ENCODE peak calls at places on chromosomes 13 and 19, in five cellular contexts. One of them, this sample, is unnamed.

GRCh38 chr13:111537115-111537728 is 216.8 kb downstream of the TEX29 start:
- DNase-seq in GM12891: no peak
- DNase-seq in SK-N-SH: no peak
- DNase-seq in HepG2: no peak
- DNase-seq in GM12878: no peak
- DNase-seq in this sample: no peak

GRCh38 chr13:59464926-59465325 is 698.8 kb downstream of the DIAPH3 start:
- DNase-seq in GM12891: no peak
- DNase-seq in SK-N-SH: no peak
- DNase-seq in HepG2: no peak
- DNase-seq in GM12878: no peak
- DNase-seq in this sample: no peak

GRCh38 chr13:20188649-20189553 is 3.8 kb downstream of the GJB2 start:
- DNase-seq in GM12891: no peak
- DNase-seq in SK-N-SH: peak; percentile 41
- DNase-seq in HepG2: no peak
- DNase-seq in GM12878: no peak
- DNase-seq in this sample: no peak

GRCh38 chr19:13154241-13154778 is 4.1 kb downstream of the IER2 start:
- DNase-seq in GM12891: no peak
- DNase-seq in SK-N-SH: peak; percentile 57
- DNase-seq in HepG2: peak; percentile 65
- DNase-seq in GM12878: no peak
- DNase-seq in this sample: no peak

GRCh38 chr19:17681505-17682125 is 6.5 kb downstream of the UNC13A start:
- DNase-seq in GM12891: no peak
- DNase-seq in SK-N-SH: no peak
- DNase-seq in HepG2: no peak
- DNase-seq in GM12878: no peak
- DNase-seq in this sample: no peak

GRCh38 chr13:111278711-111279110 is 41.7 kb upstream of the TEX29 start:
- DNase-seq in GM12891: no peak
- DNase-seq in SK-N-SH: no peak
- DNase-seq in HepG2: no peak
- DNase-seq in GM12878: no peak
- DNase-seq in this sample: no peak

GRCh38 chr19:40025938-40026596 is 29.2 kb downstream of the ZNF546 start:
- DNase-seq in GM12891: no peak
- DNase-seq in SK-N-SH: no peak
- DNase-seq in HepG2: no peak
- DNase-seq in GM12878: no peak
- DNase-seq in this sample: no peak

GRCh38 chr13:100221166-100221565 is 132.3 kb downstream of the PCCA start:
- DNase-seq in GM12891: no peak
- DNase-seq in SK-N-SH: no peak
- DNase-seq in HepG2: no peak
- DNase-seq in GM12878: no peak
- DNase-seq in this sample: no peak

GRCh38 chr13:94020426-94020825 is 459.1 kb downstream of the DCT start:
- DNase-seq in GM12891: no peak
- DNase-seq in SK-N-SH: no peak
- DNase-seq in HepG2: no peak
- DNase-seq in GM12878: no peak
- DNase-seq in this sample: no peak
- TF ChIP-seq TAF1 in GM12891: no peak
- TF ChIP-seq TAF1 in SK-N-SH: no peak
- TF ChIP-seq TAF1 in HepG2: no peak
- TF ChIP-seq TAF1 in GM12878: no peak
- TF ChIP-seq TAF1 in this sample: no peak

GRCh38 chr13:34207872-34208271 is 389.9 kb downstream of the RFC3 start:
- DNase-seq in GM12891: no peak
- DNase-seq in SK-N-SH: no peak
- DNase-seq in HepG2: no peak
- DNase-seq in GM12878: no peak
- DNase-seq in this sample: no peak

GRCh38 chr13:34208326-34208725 is 390.4 kb downstream of the RFC3 start:
- DNase-seq in GM12891: no peak
- DNase-seq in SK-N-SH: no peak
- DNase-seq in HepG2: no peak
- DNase-seq in GM12878: no peak
- DNase-seq in this sample: no peak

DNA sequence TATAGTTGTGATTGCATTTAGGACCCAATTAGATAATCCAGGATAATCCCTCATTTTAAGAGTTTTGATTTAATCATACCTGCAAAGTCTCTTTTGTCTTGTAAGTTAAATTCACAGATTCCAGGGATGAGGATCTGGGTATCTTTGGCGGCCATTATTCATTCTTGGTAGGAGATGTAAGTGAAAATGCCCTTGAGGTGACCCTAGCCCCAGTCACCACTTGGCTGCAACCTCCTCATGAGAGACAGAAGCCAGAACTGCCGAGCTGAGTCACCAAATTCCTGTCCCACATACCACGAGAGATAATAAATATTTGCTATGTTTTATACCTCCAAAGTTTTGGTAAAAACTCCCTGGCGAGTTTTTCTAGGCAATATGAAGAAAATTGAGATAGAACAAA is 389.4 kb downstream of the RFC3 start:
- DNase-seq in GM12891: no peak
- DNase-seq in SK-N-SH: no peak
- DNase-seq in HepG2: no peak
- DNase-seq in GM12878: no peak
- DNase-seq in this sample: no peak
- TF ChIP-seq TAF1 in GM12891: no peak
- TF ChIP-seq TAF1 in SK-N-SH: no peak
- TF ChIP-seq TAF1 in HepG2: no peak
- TF ChIP-seq TAF1 in GM12878: no peak
- TF ChIP-seq TAF1 in this sample: no peak

DNA sequence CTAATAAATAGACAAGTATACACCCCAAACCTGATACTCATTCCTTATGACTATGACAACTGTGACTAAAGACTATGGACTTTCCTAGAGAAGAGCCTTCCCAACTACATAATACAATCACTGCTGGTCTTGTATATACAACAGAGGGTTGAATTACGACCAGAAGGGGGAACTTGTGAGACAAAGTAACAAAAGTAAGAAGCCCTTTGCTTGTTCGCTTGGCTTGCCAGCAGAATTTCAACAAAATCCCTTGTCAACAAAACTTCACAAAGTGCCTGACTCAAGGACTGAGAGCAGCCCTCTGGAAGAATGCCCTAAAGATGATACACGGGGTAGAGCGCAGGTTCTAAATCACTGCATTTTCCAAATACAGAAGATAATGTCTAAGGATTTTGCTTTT is 99.4 kb downstream of the WASF3 start:
- DNase-seq in GM12891: no peak
- DNase-seq in SK-N-SH: no peak
- DNase-seq in HepG2: peak; percentile 24
- DNase-seq in GM12878: no peak
- DNase-seq in this sample: no peak
- TF ChIP-seq TAF1 in GM12891: no peak
- TF ChIP-seq TAF1 in SK-N-SH: no peak
- TF ChIP-seq TAF1 in HepG2: no peak
- TF ChIP-seq TAF1 in GM12878: no peak
- TF ChIP-seq TAF1 in this sample: no peak

GRCh38 chr13:21673592-21674270 is 2.9 kb downstream of the FGF9 start:
- DNase-seq in GM12891: peak; percentile 64
- DNase-seq in SK-N-SH: peak; percentile 83
- DNase-seq in HepG2: no peak
- DNase-seq in GM12878: no peak
- DNase-seq in this sample: peak; percentile 65

GRCh38 chr13:21674271-21675009 is 3.6 kb downstream of the FGF9 start:
- DNase-seq in GM12891: no peak
- DNase-seq in SK-N-SH: peak; percentile 42
- DNase-seq in HepG2: no peak
- DNase-seq in GM12878: no peak
- DNase-seq in this sample: peak; percentile 26

GRCh38 chr13:21677075-21677628 is 6.3 kb downstream of the FGF9 start:
- DNase-seq in GM12891: no peak
- DNase-seq in SK-N-SH: no peak
- DNase-seq in HepG2: no peak
- DNase-seq in GM12878: no peak
- DNase-seq in this sample: no peak

GRCh38 chr13:21675095-21676007 is 4.5 kb downstream of the FGF9 start:
- DNase-seq in GM12891: no peak
- DNase-seq in SK-N-SH: peak; percentile 36
- DNase-seq in HepG2: no peak
- DNase-seq in GM12878: no peak
- DNase-seq in this sample: peak; percentile 19

GRCh38 chr13:21676611-21677021 is 5.7 kb downstream of the FGF9 start:
- DNase-seq in GM12891: no peak
- DNase-seq in SK-N-SH: peak; percentile 11
- DNase-seq in HepG2: no peak
- DNase-seq in GM12878: no peak
- DNase-seq in this sample: no peak
- TF ChIP-seq TAF1 in GM12891: no peak
- TF ChIP-seq TAF1 in SK-N-SH: no peak
- TF ChIP-seq TAF1 in HepG2: no peak
- TF ChIP-seq TAF1 in GM12878: no peak
- TF ChIP-seq TAF1 in this sample: no peak

GRCh38 chr13:30222253-30222652 is 85.1 kb downstream of the KATNAL1 start:
- DNase-seq in GM12891: no peak
- DNase-seq in SK-N-SH: no peak
- DNase-seq in HepG2: no peak
- DNase-seq in GM12878: no peak
- DNase-seq in this sample: no peak

GRCh38 chr13:30224732-30225131 is 82.6 kb downstream of the KATNAL1 start:
- DNase-seq in GM12891: no peak
- DNase-seq in SK-N-SH: no peak
- DNase-seq in HepG2: no peak
- DNase-seq in GM12878: no peak
- DNase-seq in this sample: no peak
- TF ChIP-seq TAF1 in GM12891: no peak
- TF ChIP-seq TAF1 in SK-N-SH: no peak
- TF ChIP-seq TAF1 in HepG2: no peak
- TF ChIP-seq TAF1 in GM12878: no peak
- TF ChIP-seq TAF1 in this sample: no peak